ENCODE peak calls at places on chromosomes 2 and 18, in seven cellular contexts. Z, E, H, X, S, G and L are unnamed samples.

GRCh38 chr18:79493801-79494211 is 98.1 kb downstream of the NFATC1 start:
- DNase-seq in G (no peak), H (no peak), S (no peak), X (no peak), Z (no peak), E (peak), L (peak)

GRCh38 chr2:144331652-144332355 is 188.1 kb downstream of the ZEB2 start:
- DNase-seq in Z (no peak), G (peak), S (no peak), H (no peak), X (no peak), E (peak), L (peak)

GRCh38 chr2:126368778-126369177 is 287.2 kb upstream of the GYPC start:
- DNase-seq in Z (no peak), X (no peak), E (no peak), S (no peak), G (no peak), H (no peak), L (no peak)

GRCh38 chr2:217742837-217743236 is 260.0 kb downstream of the TNS1 start:
- DNase-seq in E (no peak), X (no peak), H (no peak), S (no peak), G (no peak), Z (no peak), L (no peak)

GRCh38 chr2:21836766-21837543 is 713.2 kb downstream of the TDRD15 start:
- DNase-seq in Z (no peak), S (no peak), H (no peak), E (no peak), G (no peak), X (no peak), L (no peak)

GRCh38 chr2:178110681-178111080 is 1.6 kb upstream of the RBM45 start:
- DNase-seq in H (no peak), X (no peak), G (no peak), E (no peak), Z (no peak), S (no peak), L (no peak)

GRCh38 chr18:62717059-62717849 is 1.9 kb downstream of the PHLPP1 start:
- DNase-seq in X (peak), H (no peak), S (peak), Z (no peak), E (no peak), G (peak), L (no peak)

GRCh38 chr2:8319219-8319618 is 362.6 kb upstream of the ID2 start:
- DNase-seq in E (no peak), S (peak), G (no peak), X (no peak), H (no peak), Z (no peak), L (no peak)

GRCh38 chr2:32627441-32627900 is 379 bp upstream of the TTC27 start:
- DNase-seq in G (peak), X (peak), Z (no peak), E (peak), S (peak), H (peak), L (peak)

GRCh38 chr2:100955226-100955625 is 46.9 kb upstream of the RPL31 start:
- DNase-seq in G (no peak), X (no peak), Z (no peak), H (no peak), S (no peak), E (no peak), L (no peak)

GRCh38 chr2:41870257-41870570 is 177.6 kb upstream of the PKDCC start:
- DNase-seq in H (no peak), Z (no peak), G (no peak), E (no peak), S (no peak), X (no peak), L (peak)

GRCh38 chr2:147320148-147320547 is 524.7 kb upstream of the ACVR2A start:
- DNase-seq in E (no peak), S (no peak), Z (no peak), H (no peak), G (no peak), X (no peak), L (no peak)

GRCh38 chr2:158923180-158923594 is 45.3 kb upstream of the TANC1 start:
- DNase-seq in S (peak), H (no peak), G (no peak), Z (no peak), E (peak), X (no peak), L (no peak)

GRCh38 chr2:142716463-142717242 is 160.8 kb upstream of the KYNU start:
- DNase-seq in E (peak), S (no peak), X (no peak), H (no peak), Z (no peak), G (no peak), L (no peak)

GRCh38 chr18:48952287-48953095 is 1.7 kb upstream of the SMAD7 start:
- DNase-seq in Z (peak), S (peak), H (peak), G (peak), X (peak), E (peak), L (peak)

GRCh38 chr18:40046596-40046995 is 1908.4 kb upstream of the PIK3C3 start:
- DNase-seq in E (no peak), G (no peak), H (no peak), X (no peak), S (no peak), Z (no peak), L (no peak)

GRCh38 chr2:232363784-232364615 is 14.6 kb upstream of the ALPP start:
- DNase-seq in E (no peak), X (no peak), Z (no peak), H (peak), G (no peak), S (no peak), L (no peak)

GRCh38 chr2:103448416-103448815 is 686.6 kb downstream of the TMEM182 start:
- DNase-seq in H (no peak), X (no peak), E (no peak), G (no peak), Z (no peak), S (no peak), L (no peak)

GRCh38 chr2:173355866-173356508 is 1.3 kb downstream of the CDCA7 start:
- DNase-seq in S (no peak), E (no peak), X (peak), Z (no peak), G (no peak), H (peak), L (no peak)

GRCh38 chr18:53033128-53033527 is 693.1 kb downstream of the DCC start:
- DNase-seq in G (no peak), Z (no peak), X (no peak), H (no peak), E (no peak), S (no peak), L (no peak)

GRCh38 chr18:22115573-22115972 is 53.8 kb upstream of the GATA6 start:
- DNase-seq in Z (no peak), G (no peak), H (no peak), X (no peak), S (no peak), E (peak), L (no peak)

GRCh38 chr2:117987121-117987520 is 26.7 kb downstream of the CCDC93 start:
- DNase-seq in Z (no peak), G (no peak), X (no peak), E (no peak), H (no peak), S (no peak), L (no peak)